ENCODE peak calls at places on chromosome 22, in ten cellular contexts. H is GM03348, F is GM23338, G is anterior cingulate cortex, J is substantia nigra, S is hepatocyte, O is psoas muscle, Q is NCI-H446 treated with DMSO at 0.1 percent for 48 hours, X is Peyer's patch, E is sigmoid colon. I is an unnamed sample.

GRCh38 chr22:28395920-28396447 is 283.7 kb downstream of the TTC28 start:
- DNase-seq in H (peak; percentile 40), F (no peak), G (no peak), J (no peak), S (no peak), O (no peak), Q (no peak), X (no peak), E (no peak), I (no peak)

GRCh38 chr22:44454113-44454769 is 43.8 kb downstream of the RTL6 start:
- DNase-seq in H (no peak), F (no peak), G (no peak), J (no peak), S (no peak), O (no peak), Q (no peak), X (peak; percentile 38), E (no peak), I (no peak)

GRCh38 chr22:32218470-32218869 is 13.6 kb upstream of the RFPL2 start:
- DNase-seq in H (no peak), F (no peak), G (no peak), J (no peak), S (no peak), O (no peak), Q (no peak), X (no peak), E (no peak), I (no peak)

GRCh38 chr22:24894998-24895397 is 51.5 kb downstream of the LHFPL7 start:
- DNase-seq in H (peak; percentile 30), F (peak; percentile 32), G (no peak), J (peak; percentile 21), S (peak; percentile 65), O (peak; percentile 76), Q (no peak), X (peak; percentile 77), E (peak; percentile 88), I (no peak)

GRCh38 chr22:39216143-39216490 is 28.7 kb downstream of the PDGFB start:
- DNase-seq in H (no peak), F (no peak), G (no peak), J (no peak), S (no peak), O (no peak), Q (no peak), X (peak; percentile 25), E (peak; percentile 48), I (no peak)

GRCh38 chr22:40463017-40463631 is 92.7 kb downstream of the SGSM3 start:
- DNase-seq in H (no peak), F (no peak), G (no peak), J (no peak), S (no peak), O (no peak), Q (no peak), X (peak; percentile 71), E (no peak), I (peak; percentile 59)

GRCh38 chr22:45082795-45083194 is 73.0 kb upstream of the PHF21B start:
- DNase-seq in H (no peak), F (peak; percentile 76), G (no peak), J (no peak), S (no peak), O (no peak), Q (no peak), X (no peak), E (no peak), I (peak; percentile 53)

GRCh38 chr22:50526849-50527801 is 1.7 kb upstream of the SCO2 start:
- DNase-seq in H (no peak), F (peak; percentile 67), G (no peak), J (no peak), S (no peak), O (peak; percentile 71), Q (no peak), X (peak; percentile 79), E (peak; percentile 82), I (peak; percentile 81)

GRCh38 chr22:40855104-40855959 is 1.1 kb downstream of the ST13 start:
- DNase-seq in H (peak; percentile 20), F (no peak), G (no peak), J (no peak), S (peak; percentile 23), O (peak; percentile 53), Q (no peak), X (no peak), E (no peak), I (no peak)

GRCh38 chr22:19406846-19407245 is 24.7 kb downstream of the HIRA start:
- DNase-seq in H (no peak), F (no peak), G (no peak), J (no peak), S (no peak), O (no peak), Q (no peak), X (no peak), E (no peak), I (no peak)

GRCh38 chr22:42868751-42869251 is 11.7 kb upstream of the ARFGAP3 start:
- DNase-seq in H (no peak), F (no peak), G (no peak), J (peak; percentile 39), S (no peak), O (peak; percentile 91), Q (peak; percentile 50), X (no peak), E (peak; percentile 90), I (peak; percentile 25)

GRCh38 chr22:29011200-29011867 is 50.3 kb downstream of the C22orf31 start:
- DNase-seq in H (no peak), F (peak; percentile 27), G (no peak), J (peak; percentile 35), S (no peak), O (no peak), Q (peak; percentile 57), X (no peak), E (no peak), I (no peak)

GRCh38 chr22:39341179-39341578 is 8.6 kb upstream of the SYNGR1 start:
- DNase-seq in H (no peak), F (no peak), G (no peak), J (no peak), S (no peak), O (no peak), Q (no peak), X (no peak), E (no peak), I (no peak)

GRCh38 chr22:38312261-38312800 is 4.9 kb downstream of the CSNK1E start:
- DNase-seq in H (no peak), F (no peak), G (no peak), J (no peak), S (peak; percentile 2), O (no peak), Q (no peak), X (no peak), E (no peak), I (no peak)

GRCh38 chr22:30160926-30161546 is 80.8 kb downstream of the HORMAD2 start:
- DNase-seq in H (no peak), F (no peak), G (no peak), J (no peak), S (no peak), O (no peak), Q (no peak), X (no peak), E (no peak), I (no peak)

GRCh38 chr22:39254789-39255298 is 10.1 kb upstream of the PDGFB start:
- DNase-seq in H (peak; percentile 79), F (no peak), G (no peak), J (no peak), S (no peak), O (peak; percentile 82), Q (no peak), X (no peak), E (no peak), I (peak; percentile 92)

GRCh38 chr22:37741312-37741795 is 44.5 kb downstream of the TRIOBP start:
- DNase-seq in H (peak; percentile 94), F (peak; percentile 45), G (no peak), J (no peak), S (peak; percentile 94), O (peak; percentile 89), Q (no peak), X (peak; percentile 80), E (peak; percentile 99), I (no peak)

GRCh38 chr22:17910561-17911311 is 113.6 kb downstream of the MICAL3 start:
- DNase-seq in H (peak; percentile 88), F (peak; percentile 68), G (peak; percentile 76), J (peak; percentile 81), S (peak; percentile 81), O (peak; percentile 93), Q (peak; percentile 24), X (peak; percentile 54), E (peak; percentile 94), I (peak; percentile 43)

GRCh38 chr22:46672731-46673130 is 52.5 kb downstream of the GRAMD4 start:
- DNase-seq in H (peak; percentile 42), F (no peak), G (no peak), J (no peak), S (no peak), O (no peak), Q (no peak), X (peak; percentile 76), E (no peak), I (no peak)

GRCh38 chr22:20549232-20549841 is 41.9 kb downstream of the MED15 start:
- DNase-seq in H (no peak), F (peak; percentile 26), G (no peak), J (no peak), S (no peak), O (peak; percentile 54), Q (peak; percentile 14), X (peak; percentile 78), E (peak; percentile 76), I (no peak)

GRCh38 chr22:45549739-45550138 is 47.1 kb downstream of the FBLN1 start:
- DNase-seq in H (no peak), F (no peak), G (no peak), J (no peak), S (peak; percentile 13), O (no peak), Q (no peak), X (no peak), E (no peak), I (no peak)

GRCh38 chr22:35023692-35024363 is 42.1 kb upstream of the ISX start:
- DNase-seq in H (peak; percentile 70), F (peak; percentile 92), G (peak; percentile 26), J (peak; percentile 12), S (peak; percentile 86), O (peak; percentile 66), Q (no peak), X (peak; percentile 82), E (no peak), I (peak; percentile 85)

GRCh38 chr22:23709107-23709506 is 18.3 kb downstream of the RGL4 start:
- DNase-seq in H (peak; percentile 73), F (no peak), G (no peak), J (no peak), S (no peak), O (no peak), Q (no peak), X (no peak), E (no peak), I (no peak)

GRCh38 chr22:48876951-48877350 is 950.7 kb downstream of the BRD1 start:
- DNase-seq in H (no peak), F (no peak), G (no peak), J (no peak), S (no peak), O (no peak), Q (no peak), X (peak; percentile 9), E (peak; percentile 7), I (no peak)

GRCh38 chr22:21712751-21713427 is 22.7 kb downstream of the YPEL1 start:
- DNase-seq in H (peak; percentile 89), F (peak; percentile 84), G (no peak), J (peak; percentile 69), S (peak; percentile 82), O (peak; percentile 72), Q (peak; percentile 40), X (peak; percentile 81), E (no peak), I (peak; percentile 86)

GRCh38 chr22:30728829-30729228 is 34.2 kb downstream of the OSBP2 start:
- DNase-seq in H (no peak), F (no peak), G (no peak), J (no peak), S (no peak), O (no peak), Q (no peak), X (no peak), E (no peak), I (no peak)

GRCh38 chr22:36267896-36268485 is 15.1 kb downstream of the APOL1 start:
- DNase-seq in H (no peak), F (no peak), G (no peak), J (no peak), S (no peak), O (no peak), Q (no peak), X (peak; percentile 37), E (no peak), I (no peak)

GRCh38 chr22:32020117-32020516 is 22.9 kb upstream of the SLC5A1 start:
- DNase-seq in H (no peak), F (no peak), G (no peak), J (no peak), S (peak; percentile 42), O (no peak), Q (no peak), X (no peak), E (no peak), I (no peak)